ENCODE peak calls at places on chromosomes 12 and 14, in five cellular contexts. One of them, this sample, is unnamed.

GRCh38 chr12:116426391-116427136 is 132.6 kb upstream of the MAP1LC3B2 start:
- DNase-seq in CD14-positive monocyte: no peak
- DNase-seq in activated CD8-positive, alpha-beta memory T cell treated with anti-CD3 and anti-CD28 coated beads for 4 hours: no peak
- DNase-seq in adrenal gland: peak
- DNase-seq in progenitor cell of endocrine pancreas: no peak
- DNase-seq in this sample: peak

GRCh38 chr14:69363055-69363454 is 35.0 kb downstream of the ERH start:
- DNase-seq in CD14-positive monocyte: no peak
- DNase-seq in activated CD8-positive, alpha-beta memory T cell treated with anti-CD3 and anti-CD28 coated beads for 4 hours: no peak
- DNase-seq in adrenal gland: peak
- DNase-seq in progenitor cell of endocrine pancreas: no peak
- DNase-seq in this sample: peak

GRCh38 chr12:32794281-32794680 is 38.6 kb upstream of the YARS2 start:
- DNase-seq in CD14-positive monocyte: no peak
- DNase-seq in activated CD8-positive, alpha-beta memory T cell treated with anti-CD3 and anti-CD28 coated beads for 4 hours: no peak
- DNase-seq in adrenal gland: no peak
- DNase-seq in progenitor cell of endocrine pancreas: no peak
- DNase-seq in this sample: no peak

GRCh38 chr14:97021001-97021400 is 223.8 kb downstream of the VRK1 start:
- DNase-seq in CD14-positive monocyte: no peak
- DNase-seq in activated CD8-positive, alpha-beta memory T cell treated with anti-CD3 and anti-CD28 coated beads for 4 hours: no peak
- DNase-seq in adrenal gland: peak
- DNase-seq in progenitor cell of endocrine pancreas: no peak
- DNase-seq in this sample: no peak

GRCh38 chr12:8697476-8698131 is at the start of gene RIMKLB:
- DNase-seq in CD14-positive monocyte: peak
- DNase-seq in activated CD8-positive, alpha-beta memory T cell treated with anti-CD3 and anti-CD28 coated beads for 4 hours: peak
- DNase-seq in adrenal gland: peak
- DNase-seq in progenitor cell of endocrine pancreas: peak
- DNase-seq in this sample: peak

GRCh38 chr14:42872775-42873174 is 1266.1 kb downstream of the LRFN5 start:
- DNase-seq in CD14-positive monocyte: no peak
- DNase-seq in activated CD8-positive, alpha-beta memory T cell treated with anti-CD3 and anti-CD28 coated beads for 4 hours: no peak
- DNase-seq in adrenal gland: no peak
- DNase-seq in progenitor cell of endocrine pancreas: no peak
- DNase-seq in this sample: no peak

GRCh38 chr12:69290545-69291277 is 51.3 kb downstream of the CPSF6 start:
- DNase-seq in CD14-positive monocyte: peak
- DNase-seq in activated CD8-positive, alpha-beta memory T cell treated with anti-CD3 and anti-CD28 coated beads for 4 hours: peak
- DNase-seq in adrenal gland: peak
- DNase-seq in progenitor cell of endocrine pancreas: peak
- DNase-seq in this sample: peak

GRCh38 chr12:121762269-121762668 is 31.2 kb downstream of the RHOF start:
- DNase-seq in CD14-positive monocyte: no peak
- DNase-seq in activated CD8-positive, alpha-beta memory T cell treated with anti-CD3 and anti-CD28 coated beads for 4 hours: no peak
- DNase-seq in adrenal gland: no peak
- DNase-seq in progenitor cell of endocrine pancreas: no peak
- DNase-seq in this sample: no peak

GRCh38 chr14:54650331-54651017 is 83.5 kb downstream of the SAMD4A start:
- DNase-seq in CD14-positive monocyte: no peak
- DNase-seq in activated CD8-positive, alpha-beta memory T cell treated with anti-CD3 and anti-CD28 coated beads for 4 hours: no peak
- DNase-seq in adrenal gland: peak
- DNase-seq in progenitor cell of endocrine pancreas: no peak
- DNase-seq in this sample: peak

GRCh38 chr14:36510874-36511273 is 9.2 kb downstream of the NKX2-1 start:
- DNase-seq in CD14-positive monocyte: no peak
- DNase-seq in activated CD8-positive, alpha-beta memory T cell treated with anti-CD3 and anti-CD28 coated beads for 4 hours: no peak
- DNase-seq in adrenal gland: no peak
- DNase-seq in progenitor cell of endocrine pancreas: no peak
- DNase-seq in this sample: no peak

GRCh38 chr12:76747245-76747644 is 16.7 kb upstream of the ZDHHC17 start:
- DNase-seq in CD14-positive monocyte: no peak
- DNase-seq in activated CD8-positive, alpha-beta memory T cell treated with anti-CD3 and anti-CD28 coated beads for 4 hours: no peak
- DNase-seq in adrenal gland: no peak
- DNase-seq in progenitor cell of endocrine pancreas: no peak
- DNase-seq in this sample: no peak

GRCh38 chr12:91817512-91817911 is 328.1 kb downstream of the BTG1 start:
- DNase-seq in CD14-positive monocyte: no peak
- DNase-seq in activated CD8-positive, alpha-beta memory T cell treated with anti-CD3 and anti-CD28 coated beads for 4 hours: no peak
- DNase-seq in adrenal gland: no peak
- DNase-seq in progenitor cell of endocrine pancreas: no peak
- DNase-seq in this sample: no peak